ENCODE peak calls at places on chromosomes 12 and 14, in ten cellular contexts. One of them, this sample, is unnamed.

GRCh38 chr12:94192506-94192905 is 44.1 kb downstream of the PLXNC1 start:
- DNase-seq in erythroblast: no peak
- DNase-seq in HEK293T: no peak
- DNase-seq in substantia nigra: no peak
- DNase-seq in CD8-positive, alpha-beta memory T cell: no peak
- DNase-seq in GM18507: no peak
- DNase-seq in nephron progenitor cell: no peak
- DNase-seq in CD8-positive, alpha-beta T cell: no peak
- DNase-seq in T-helper 2 cell: no peak
- DNase-seq in HTR-8/SVneo: no peak
- DNase-seq in this sample: no peak

GRCh38 chr14:53953002-53953827 is 3.4 kb downstream of the BMP4 start:
- DNase-seq in CD8-positive, alpha-beta T cell: no peak
- DNase-seq in GM18507: no peak
- DNase-seq in CD8-positive, alpha-beta memory T cell: no peak
- DNase-seq in substantia nigra: peak; percentile 31
- DNase-seq in erythroblast: no peak
- DNase-seq in HEK293T: peak; percentile 86
- DNase-seq in nephron progenitor cell: peak; percentile 90
- DNase-seq in T-helper 2 cell: no peak
- DNase-seq in HTR-8/SVneo: peak; percentile 92
- DNase-seq in this sample: no peak

GRCh38 chr12:97767347-97767746 is 304.7 kb downstream of the RMST start:
- DNase-seq in GM18507: no peak
- DNase-seq in CD8-positive, alpha-beta T cell: no peak
- DNase-seq in erythroblast: no peak
- DNase-seq in nephron progenitor cell: no peak
- DNase-seq in substantia nigra: no peak
- DNase-seq in CD8-positive, alpha-beta memory T cell: no peak
- DNase-seq in HEK293T: no peak
- DNase-seq in HTR-8/SVneo: no peak
- DNase-seq in T-helper 2 cell: no peak
- DNase-seq in this sample: no peak

GRCh38 chr14:61575751-61576150 is 119.6 kb upstream of the HIF1A start:
- DNase-seq in HEK293T: no peak
- DNase-seq in T-helper 2 cell: no peak
- DNase-seq in GM18507: no peak
- DNase-seq in HTR-8/SVneo: no peak
- DNase-seq in CD8-positive, alpha-beta memory T cell: no peak
- DNase-seq in nephron progenitor cell: no peak
- DNase-seq in CD8-positive, alpha-beta T cell: no peak
- DNase-seq in erythroblast: no peak
- DNase-seq in substantia nigra: no peak
- DNase-seq in this sample: no peak

GRCh38 chr12:119780786-119781434 is 96.2 kb downstream of the CIT start:
- DNase-seq in T-helper 2 cell: no peak
- DNase-seq in nephron progenitor cell: peak; percentile 30
- DNase-seq in GM18507: no peak
- DNase-seq in erythroblast: no peak
- DNase-seq in HEK293T: peak; percentile 55
- DNase-seq in CD8-positive, alpha-beta memory T cell: no peak
- DNase-seq in substantia nigra: peak; percentile 24
- DNase-seq in HTR-8/SVneo: peak; percentile 52
- DNase-seq in CD8-positive, alpha-beta T cell: no peak
- DNase-seq in this sample: no peak

GRCh38 chr12:51388066-51388799 is 3.0 kb downstream of the GALNT6 start:
- DNase-seq in erythroblast: peak; percentile 87
- DNase-seq in HTR-8/SVneo: peak; percentile 33
- DNase-seq in nephron progenitor cell: no peak
- DNase-seq in GM18507: no peak
- DNase-seq in CD8-positive, alpha-beta memory T cell: no peak
- DNase-seq in T-helper 2 cell: no peak
- DNase-seq in HEK293T: no peak
- DNase-seq in substantia nigra: peak; percentile 22
- DNase-seq in CD8-positive, alpha-beta T cell: no peak
- DNase-seq in this sample: no peak

GRCh38 chr12:62900686-62901272 is 34.2 kb downstream of the PPM1H start:
- DNase-seq in HEK293T: peak; percentile 31
- DNase-seq in substantia nigra: no peak
- DNase-seq in nephron progenitor cell: no peak
- DNase-seq in erythroblast: no peak
- DNase-seq in HTR-8/SVneo: no peak
- DNase-seq in GM18507: no peak
- DNase-seq in CD8-positive, alpha-beta T cell: no peak
- DNase-seq in T-helper 2 cell: no peak
- DNase-seq in CD8-positive, alpha-beta memory T cell: no peak
- DNase-seq in this sample: no peak

GRCh38 chr12:5787828-5788227 is 157.2 kb downstream of the ANO2 start:
- DNase-seq in nephron progenitor cell: no peak
- DNase-seq in HTR-8/SVneo: no peak
- DNase-seq in GM18507: no peak
- DNase-seq in T-helper 2 cell: no peak
- DNase-seq in HEK293T: no peak
- DNase-seq in substantia nigra: no peak
- DNase-seq in CD8-positive, alpha-beta T cell: no peak
- DNase-seq in erythroblast: no peak
- DNase-seq in CD8-positive, alpha-beta memory T cell: no peak
- DNase-seq in this sample: no peak

GRCh38 chr12:132171293-132171967 is 27.2 kb downstream of the NOC4L start:
- DNase-seq in CD8-positive, alpha-beta memory T cell: peak; percentile 38
- DNase-seq in substantia nigra: no peak
- DNase-seq in HTR-8/SVneo: no peak
- DNase-seq in CD8-positive, alpha-beta T cell: no peak
- DNase-seq in nephron progenitor cell: no peak
- DNase-seq in erythroblast: no peak
- DNase-seq in GM18507: no peak
- DNase-seq in T-helper 2 cell: no peak
- DNase-seq in HEK293T: no peak
- DNase-seq in this sample: no peak

GRCh38 chr14:54686219-54686870 is 119.4 kb downstream of the SAMD4A start:
- DNase-seq in T-helper 2 cell: no peak
- DNase-seq in substantia nigra: peak; percentile 28
- DNase-seq in HTR-8/SVneo: peak; percentile 73
- DNase-seq in erythroblast: no peak
- DNase-seq in CD8-positive, alpha-beta T cell: no peak
- DNase-seq in CD8-positive, alpha-beta memory T cell: no peak
- DNase-seq in GM18507: no peak
- DNase-seq in nephron progenitor cell: no peak
- DNase-seq in HEK293T: no peak
- DNase-seq in this sample: no peak

GRCh38 chr12:24754690-24755638 is 193.9 kb downstream of the BCAT1 start:
- DNase-seq in HTR-8/SVneo: no peak
- DNase-seq in CD8-positive, alpha-beta T cell: no peak
- DNase-seq in HEK293T: no peak
- DNase-seq in T-helper 2 cell: no peak
- DNase-seq in nephron progenitor cell: no peak
- DNase-seq in substantia nigra: no peak
- DNase-seq in CD8-positive, alpha-beta memory T cell: no peak
- DNase-seq in erythroblast: no peak
- DNase-seq in GM18507: no peak
- DNase-seq in this sample: no peak

GRCh38 chr12:21604245-21605101 is at the start of gene GYS2:
- DNase-seq in T-helper 2 cell: no peak
- DNase-seq in substantia nigra: no peak
- DNase-seq in CD8-positive, alpha-beta T cell: no peak
- DNase-seq in nephron progenitor cell: no peak
- DNase-seq in GM18507: no peak
- DNase-seq in HEK293T: no peak
- DNase-seq in HTR-8/SVneo: no peak
- DNase-seq in erythroblast: no peak
- DNase-seq in CD8-positive, alpha-beta memory T cell: no peak
- DNase-seq in this sample: no peak